ENCODE peak calls at places on chromosome 20, in ten cellular contexts. B is K562; W is brain microvascular endothelial cell; Y is GM23248; J is CD4-positive, alpha-beta memory T cell; Q is iPS DF 6.9; G is tibial nerve; F is neuronal stem cell; X is gastrocnemius medialis; C is astrocyte of the cerebellum. P is an unnamed sample.

GRCh38 chr20:59817846-59818245 is 115.6 kb downstream of the SYCP2 start:
- DNase-seq in B (no peak), W (no peak), Y (no peak), J (no peak), Q (no peak), G (peak; percentile 1), F (no peak), X (no peak), C (no peak), P (no peak)

GRCh38 chr20:38225900-38226263 is 34.7 kb downstream of the KIAA1755 start:
- DNase-seq in B (no peak), W (no peak), Y (no peak), J (no peak), Q (no peak), G (no peak), F (no peak), X (peak; percentile 6), C (no peak), P (no peak)

GRCh38 chr20:37801921-37802320 is 101.0 kb upstream of the VSTM2L start:
- DNase-seq in B (no peak), W (no peak), Y (no peak), J (no peak), Q (no peak), G (no peak), F (no peak), X (no peak), C (no peak), P (no peak)

GRCh38 chr20:58718121-58718563 is 25.5 kb downstream of the NPEPL1 start:
- DNase-seq in B (no peak), W (no peak), Y (no peak), J (no peak), Q (no peak), G (no peak), F (no peak), X (peak; percentile 12), C (no peak), P (no peak)

GRCh38 chr20:35134472-35134871 is 12.7 kb downstream of the EDEM2 start:
- DNase-seq in B (no peak), W (no peak), Y (no peak), J (no peak), Q (no peak), G (peak; percentile 53), F (no peak), X (no peak), C (no peak), P (no peak)

GRCh38 chr20:37516697-37517370 is 4.2 kb upstream of the NNAT start:
- DNase-seq in B (no peak), W (no peak), Y (no peak), J (no peak), Q (no peak), G (no peak), F (no peak), X (no peak), C (peak; percentile 57), P (no peak)

GRCh38 chr20:37526839-37527637 is 638 bp downstream of the BLCAP start:
- DNase-seq in B (peak; percentile 39), W (no peak), Y (peak; percentile 72), J (no peak), Q (no peak), G (no peak), F (no peak), X (peak; percentile 75), C (no peak), P (no peak)

GRCh38 chr20:38128691-38129090 is 36.4 kb downstream of the TGM2 start:
- DNase-seq in B (no peak), W (no peak), Y (no peak), J (no peak), Q (no peak), G (no peak), F (no peak), X (peak; percentile 8), C (no peak), P (no peak)

GRCh38 chr20:60486345-60486744 is 528.1 kb downstream of the CDH26 start:
- DNase-seq in B (no peak), W (no peak), Y (no peak), J (no peak), Q (no peak), G (no peak), F (no peak), X (no peak), C (no peak), P (no peak)

DNA sequence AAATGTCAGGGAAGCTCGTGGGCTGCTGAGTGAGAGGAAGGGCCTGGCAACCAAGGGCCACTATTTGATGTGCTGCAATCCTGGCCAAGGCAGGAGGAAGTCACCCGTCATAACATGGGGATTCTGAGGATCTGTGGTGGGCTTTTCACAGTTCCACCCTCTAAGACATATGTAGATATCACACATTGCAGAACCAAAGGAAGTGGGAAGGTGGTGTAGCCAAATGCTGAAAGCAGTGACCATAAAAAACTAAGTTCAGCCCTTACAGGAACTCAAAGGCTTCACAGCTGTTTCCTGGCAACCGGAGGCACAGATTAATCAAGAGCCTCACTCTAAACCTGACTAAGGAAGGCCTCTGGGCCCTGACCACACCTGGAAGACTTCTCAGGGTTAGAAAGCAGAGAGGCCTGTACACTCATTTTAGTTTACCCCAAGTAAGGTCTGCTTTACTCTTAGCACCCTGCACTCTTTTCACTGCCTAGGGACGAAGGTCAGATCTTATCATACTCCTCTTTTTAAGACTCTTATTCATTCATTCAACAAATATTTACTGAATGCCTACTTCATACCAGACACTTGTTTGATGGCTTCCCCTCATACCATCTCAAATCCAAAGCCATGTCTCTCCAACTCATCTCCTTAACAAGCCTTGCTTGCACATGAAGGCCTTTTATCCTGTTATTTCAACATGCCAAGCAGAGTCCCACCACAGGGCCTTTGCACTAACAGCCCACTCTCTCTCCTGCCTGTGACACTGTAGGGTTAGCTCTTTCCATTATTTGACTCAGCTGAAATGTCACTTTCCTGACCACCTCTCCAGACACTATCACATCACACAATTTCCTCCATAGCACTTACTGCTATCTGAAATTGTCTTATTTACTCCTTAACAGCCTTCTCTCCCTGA is 2.6 kb downstream of the UBE2V1 start:
- DNase-seq in B (no peak), W (no peak), Y (peak; percentile 67), J (peak; percentile 61), Q (no peak), G (no peak), F (no peak), X (no peak), C (peak; percentile 35), P (peak; percentile 83)
- H3K4me3 ChIP-seq in B (peak overlapping the region; percentile 100), W (no peak overlapping the region), Y (peak overlapping the region; percentile 91), J (no peak overlapping the region), Q (no peak overlapping the region), G (no peak overlapping the region), F (no peak overlapping the region), X (peak overlapping the region; percentile 92), C (no peak overlapping the region), P (peak overlapping the region; percentile 63)

DNA sequence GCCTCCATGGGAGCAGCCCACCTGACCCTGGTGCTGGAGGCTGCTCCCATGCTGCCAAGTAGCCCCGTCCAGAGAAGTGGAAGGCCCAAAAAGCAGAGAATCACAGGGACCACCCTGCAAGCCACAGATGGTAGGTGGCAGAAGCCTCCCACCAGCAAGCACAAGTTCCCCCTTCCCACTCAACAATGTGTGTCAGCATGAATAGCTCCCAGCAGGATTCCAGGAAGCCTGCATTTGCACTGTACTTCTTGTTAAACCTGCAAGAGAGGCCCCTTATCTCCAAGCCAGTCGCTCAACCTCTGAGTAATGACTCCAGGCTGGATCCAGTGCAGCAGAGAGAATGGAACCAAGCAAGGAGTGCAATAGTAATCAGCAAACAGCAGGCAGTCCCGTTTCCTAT is 180.8 kb upstream of the CST7 start:
- DNase-seq in B (no peak), W (peak; percentile 51), Y (no peak), J (no peak), Q (no peak), G (no peak), F (no peak), X (no peak), C (no peak), P (no peak)
- H3K4me3 ChIP-seq in B (no peak overlapping the region), W (no peak overlapping the region), Y (no peak overlapping the region), J (no peak overlapping the region), Q (no peak overlapping the region), G (no peak overlapping the region), F (no peak overlapping the region), X (no peak overlapping the region), C (no peak overlapping the region), P (no peak overlapping the region)

GRCh38 chr20:13941031-13941430 is 49.4 kb downstream of the SEL1L2 start:
- DNase-seq in B (no peak), W (no peak), Y (no peak), J (no peak), Q (no peak), G (no peak), F (no peak), X (no peak), C (no peak), P (no peak)
- H3K4me3 ChIP-seq in B (no peak overlapping the region), W (no peak overlapping the region), Y (no peak overlapping the region), J (no peak overlapping the region), Q (no peak overlapping the region), G (no peak overlapping the region), F (no peak overlapping the region), X (no peak overlapping the region), C (no peak overlapping the region), P (no peak overlapping the region)

GRCh38 chr20:53827996-53828672 is 234.5 kb upstream of the ZNF217 start:
- DNase-seq in B (no peak), W (peak; percentile 97), Y (peak; percentile 92), J (no peak), Q (no peak), G (peak; percentile 53), F (no peak), X (no peak), C (peak; percentile 95), P (no peak)

GRCh38 chr20:53828673-53829085 is 235.0 kb upstream of the ZNF217 start:
- DNase-seq in B (peak; percentile 23), W (peak; percentile 93), Y (peak; percentile 94), J (no peak), Q (no peak), G (peak; percentile 35), F (no peak), X (peak; percentile 30), C (peak; percentile 90), P (no peak)

GRCh38 chr20:53826597-53827291 is 233.1 kb upstream of the ZNF217 start:
- DNase-seq in B (no peak), W (no peak), Y (peak; percentile 26), J (no peak), Q (no peak), G (no peak), F (no peak), X (peak; percentile 18), C (no peak), P (peak; percentile 75)

GRCh38 chr20:53826090-53826489 is 232.5 kb upstream of the ZNF217 start:
- DNase-seq in B (no peak), W (no peak), Y (no peak), J (no peak), Q (no peak), G (no peak), F (no peak), X (no peak), C (no peak), P (no peak)

DNA sequence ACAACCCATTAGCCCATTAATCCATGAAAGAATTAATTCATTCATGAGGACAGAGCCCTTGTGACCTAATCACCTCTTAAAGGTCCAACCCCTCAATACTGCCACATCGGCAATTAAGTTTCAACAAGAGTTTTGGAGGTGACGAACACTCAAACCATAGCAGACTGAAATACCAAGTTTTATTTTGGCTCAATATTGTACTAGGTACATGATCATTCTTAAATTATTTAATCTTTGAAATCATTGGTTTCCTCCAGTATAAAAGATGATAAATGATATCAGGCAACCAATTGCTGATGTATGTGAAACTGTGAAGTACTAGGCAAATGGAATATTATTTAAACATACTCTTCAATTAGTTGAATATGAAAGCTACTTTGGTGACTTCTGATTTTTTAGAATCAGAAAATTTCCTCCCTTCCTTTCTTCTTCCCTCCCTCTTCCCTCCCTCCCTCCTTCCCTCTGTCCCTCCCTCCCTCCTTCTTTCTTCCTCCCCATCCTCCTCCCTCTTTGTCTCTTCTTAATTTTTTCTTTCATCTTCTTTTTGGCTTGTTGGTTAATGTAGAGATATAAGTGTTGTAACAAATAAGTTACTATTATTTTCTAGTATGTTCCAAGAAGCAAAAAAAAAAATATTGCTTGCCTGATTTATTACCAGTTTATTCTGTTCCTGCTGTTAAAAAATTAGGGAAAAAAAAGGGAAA is 233.8 kb upstream of the ZNF217 start:
- DNase-seq in B (no peak), W (no peak), Y (peak; percentile 14), J (no peak), Q (no peak), G (no peak), F (no peak), X (no peak), C (no peak), P (no peak)
- H3K4me3 ChIP-seq in B (no peak overlapping the region), W (no peak overlapping the region), Y (peak overlapping the region; percentile 72), J (no peak overlapping the region), Q (no peak overlapping the region), G (no peak overlapping the region), F (no peak overlapping the region), X (peak overlapping the region; percentile 40), C (no peak overlapping the region), P (no peak overlapping the region)

P was measured in GM12865.